ENCODE peak calls at places on chromosomes 7 and 10, in four cellular contexts. T, F, L and Q are unnamed samples.

GRCh38 chr7:117227091-117227490 is 95.8 kb downstream of the WNT2 start:
- DNase-seq in T (no peak), L (no peak), F (no peak), Q (no peak)

GRCh38 chr10:18659784-18660561 is 742 bp downstream of the ARL5B start:
- DNase-seq in T (no peak), F (no peak), L (no peak), Q (no peak)

GRCh38 chr7:74032191-74032490 is 4.2 kb downstream of the ELN start:
- DNase-seq in F (peak; percentile 46), T (no peak), L (peak; percentile 61), Q (peak; percentile 46)

GRCh38 chr10:60679388-60679987 is 98.8 kb upstream of the CDK1 start:
- DNase-seq in F (no peak), L (no peak), T (no peak), Q (no peak)

GRCh38 chr10:28177944-28178637 is 124.8 kb downstream of the MPP7 start:
- DNase-seq in F (no peak), T (no peak), L (no peak), Q (no peak)

GRCh38 chr7:81684513-81685262 is 85.2 kb downstream of the HGF start:
- DNase-seq in F (peak; percentile 83), L (peak; percentile 57), T (peak; percentile 77), Q (peak; percentile 84)

GRCh38 chr10:69124558-69125121 is 662 bp downstream of the VPS26A start:
- DNase-seq in T (peak; percentile 33), F (peak; percentile 33), L (peak; percentile 49), Q (no peak)

GRCh38 chr7:132560825-132561529 is 15.3 kb downstream of the PLXNA4 start:
- DNase-seq in T (no peak), F (no peak), L (no peak), Q (no peak)

GRCh38 chr7:140062118-140062527 is 628 bp downstream of the PARP12 start:
- DNase-seq in L (no peak), T (peak; percentile 30), F (no peak), Q (peak; percentile 44)

GRCh38 chr7:50068026-50068425 is 25.0 kb downstream of the ZPBP start:
- DNase-seq in T (no peak), L (no peak), F (no peak), Q (no peak)

GRCh38 chr10:113895018-113895417 is 40.6 kb downstream of the NHLRC2 start:
- DNase-seq in F (no peak), L (no peak), T (no peak), Q (no peak)

GRCh38 chr7:47748041-47748440 is 166.1 kb upstream of the TNS3 start:
- DNase-seq in F (no peak), L (no peak), T (no peak), Q (no peak)

GRCh38 chr7:158648787-158649186 is 55.8 kb downstream of the NCAPG2 start:
- DNase-seq in L (no peak), T (no peak), F (no peak), Q (no peak)

GRCh38 chr10:18523025-18523424 is 128.4 kb downstream of the NSUN6 start:
- DNase-seq in T (no peak), F (no peak), L (no peak), Q (no peak)

GRCh38 chr7:140533394-140533872 is 54.1 kb upstream of the MKRN1 start:
- DNase-seq in T (peak; percentile 32), F (no peak), L (peak; percentile 55), Q (peak; percentile 54)

GRCh38 chr7:113113912-113114311 is 4.4 kb downstream of the SMIM30 start:
- DNase-seq in T (no peak), L (no peak), F (no peak), Q (peak; percentile 7)

GRCh38 chr10:132586731-132587130 is 49.1 kb downstream of the INPP5A start:
- DNase-seq in F (no peak), T (no peak), L (no peak), Q (peak; percentile 46)

GRCh38 chr10:35640474-35640873 is 1.6 kb downstream of the FZD8 start:
- DNase-seq in T (peak; percentile 72), L (peak; percentile 60), F (peak; percentile 59), Q (peak; percentile 85)

GRCh38 chr7:101124376-101125056 is 2.4 kb upstream of the SERPINE1 start:
- DNase-seq in T (no peak), L (no peak), F (no peak), Q (no peak)

GRCh38 chr10:74156919-74157289 is 5.9 kb downstream of the ADK start:
- DNase-seq in F (peak; percentile 49), T (peak; percentile 44), L (peak; percentile 46), Q (peak; percentile 74)

DNA sequence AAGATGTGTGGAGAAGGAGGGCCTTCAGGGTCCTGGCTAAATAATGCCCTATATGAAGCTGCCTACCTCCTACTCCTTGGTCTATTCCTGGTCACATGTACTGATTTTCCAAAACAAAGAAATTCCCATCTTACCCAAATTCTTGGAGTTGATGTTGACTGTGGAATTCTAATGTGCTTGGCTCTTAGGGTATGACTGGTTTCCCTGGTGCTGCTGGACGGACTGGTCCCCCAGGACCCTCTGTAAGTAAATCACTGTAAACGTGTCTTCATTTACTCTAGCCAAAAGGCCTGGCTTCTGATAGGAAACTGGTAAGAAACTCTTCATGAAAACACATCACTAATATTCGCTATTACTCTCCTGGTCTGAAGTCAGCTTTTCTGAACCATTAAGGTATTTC is 27.0 kb downstream of the COL1A2 start:
- DNase-seq in F (no peak), L (no peak), T (no peak), Q (no peak)
- H3K36me3 ChIP-seq in F (peaks cover 7% of the 10 kb centered on the region), L (no peaks in the 10 kb centered on the region), T (no peaks in the 10 kb centered on the region), Q (peaks cover 2% of the 10 kb centered on the region)

GRCh38 chr10:110506448-110506847 is 8.7 kb downstream of the DUSP5 start:
- DNase-seq in T (no peak), F (no peak), L (no peak), Q (no peak)

GRCh38 chr10:110504111-110504735 is 6.5 kb downstream of the DUSP5 start:
- DNase-seq in F (peak; percentile 28), T (no peak), L (peak; percentile 44), Q (peak; percentile 53)

GRCh38 chr10:110503528-110504110 is 5.9 kb downstream of the DUSP5 start:
- DNase-seq in L (no peak), T (no peak), F (no peak), Q (no peak)

GRCh38 chr10:110507303-110507702 is 9.6 kb downstream of the DUSP5 start:
- DNase-seq in T (no peak), L (no peak), F (no peak), Q (no peak)

GRCh38 chr10:110505130-110505815 is 7.6 kb downstream of the DUSP5 start:
- DNase-seq in T (no peak), F (no peak), L (no peak), Q (no peak)
- H3K36me3 ChIP-seq in T (no peaks in the 10 kb centered on the region), F (no peaks in the 10 kb centered on the region), L (no peaks in the 10 kb centered on the region), Q (peaks cover 10% of the 10 kb centered on the region)

DNA sequence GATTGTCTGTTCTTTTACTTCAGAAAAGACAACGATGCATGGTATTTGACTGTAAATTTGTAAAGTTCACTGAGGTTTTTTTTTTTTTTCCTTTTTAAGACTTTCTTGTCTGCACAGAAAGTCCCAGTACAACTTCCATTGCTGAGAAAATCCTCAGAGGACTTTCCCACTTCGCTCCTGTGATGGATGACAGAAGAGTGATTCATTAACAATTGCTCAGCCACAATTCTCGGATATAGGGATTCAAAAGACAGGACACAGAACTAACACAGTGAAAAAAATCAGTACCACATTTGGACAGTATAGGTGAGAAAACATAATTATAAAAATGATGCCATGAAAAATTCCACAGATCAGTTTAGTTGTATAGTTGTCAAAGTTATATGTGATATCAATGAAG is 48.0 kb downstream of the SEC23IP start:
- DNase-seq in L (no peak), F (no peak), T (no peak), Q (no peak)
- H3K36me3 ChIP-seq in L (no peaks in the 10 kb centered on the region), F (peaks cover 63% of the 10 kb centered on the region), T (no peaks in the 10 kb centered on the region), Q (peaks cover 89% of the 10 kb centered on the region)

GRCh38 chr7:85464042-85464651 is 277.3 kb upstream of the SEMA3D start:
- DNase-seq in L (no peak), T (no peak), F (no peak), Q (no peak)
- H3K36me3 ChIP-seq in L (no peaks in the 10 kb centered on the region), T (no peaks in the 10 kb centered on the region), F (no peaks in the 10 kb centered on the region), Q (no peaks in the 10 kb centered on the region)

GRCh38 chr10:13657184-13657680 is 70.5 kb downstream of the PRPF18 start:
- DNase-seq in T (no peak), F (no peak), L (no peak), Q (no peak)
- H3K36me3 ChIP-seq in T (peaks cover 6% of the 10 kb centered on the region), F (no peaks in the 10 kb centered on the region), L (no peaks in the 10 kb centered on the region), Q (peaks cover 94% of the 10 kb centered on the region)